ENCODE peak calls at places on chromosomes 7 and 10, in five cellular contexts. P is fibroblast of pulmonary artery, R is cardiac muscle cell, K is left ventricle myocardium superior, L is A549. B is an unnamed sample.

GRCh38 chr10:129888784-129889616 is 75.1 kb downstream of the EBF3 start:
- DNase-seq in P (peak), R (peak), K (peak), L (peak), B (peak)

GRCh38 chr10:78301891-78302738 is 268.5 kb downstream of the RPS24 start:
- DNase-seq in P (no peak), R (no peak), K (no peak), L (peak), B (no peak)

GRCh38 chr7:140397784-140398750 is at the start of gene SLC37A3:
- DNase-seq in P (peak), R (peak), K (peak), L (peak), B (peak)

GRCh38 chr7:49823566-49823965 is 50.1 kb downstream of the VWC2 start:
- DNase-seq in P (no peak), R (no peak), K (no peak), L (no peak), B (no peak)

GRCh38 chr10:121527690-121528089 is 70.6 kb downstream of the FGFR2 start:
- DNase-seq in P (no peak), R (peak), K (no peak), L (no peak), B (no peak)

GRCh38 chr7:42237891-42238531 is 1.0 kb upstream of the GLI3 start:
- DNase-seq in P (peak), R (peak), K (peak), L (no peak), B (no peak)

GRCh38 chr10:3755440-3756359 is 29.3 kb downstream of the KLF6 start:
- DNase-seq in P (peak), R (peak), K (no peak), L (peak), B (no peak)

GRCh38 chr10:112842832-112843360 is 107.2 kb upstream of the TCF7L2 start:
- DNase-seq in P (peak), R (peak), K (no peak), L (no peak), B (no peak)

GRCh38 chr7:179209-179681 is 13.1 kb upstream of the FAM20C start:
- DNase-seq in P (no peak), R (no peak), K (peak), L (no peak), B (no peak)

GRCh38 chr7:151940048-151940845 is 16.0 kb upstream of the GALNTL5 start:
- DNase-seq in P (peak), R (peak), K (peak), L (peak), B (no peak)

GRCh38 chr10:100506596-100507356 is 12.9 kb downstream of the SEC31B start:
- DNase-seq in P (no peak), R (peak), K (no peak), L (peak), B (no peak)

GRCh38 chr7:132966731-132967130 is 115.2 kb downstream of the CHCHD3 start:
- DNase-seq in P (no peak), R (no peak), K (no peak), L (no peak), B (no peak)

GRCh38 chr7:1159933-1160664 is at the start of gene ZFAND2A:
- DNase-seq in P (peak), R (peak), K (peak), L (peak), B (peak)

GRCh38 chr10:36531621-36532020 is 593.8 kb upstream of the ANKRD30A start:
- DNase-seq in P (no peak), R (no peak), K (no peak), L (no peak), B (no peak)

GRCh38 chr10:11345224-11346054 is 266.0 kb downstream of the USP6NL start:
- DNase-seq in P (peak), R (peak), K (no peak), L (peak), B (no peak)

GRCh38 chr7:29561271-29561670 is 2.4 kb upstream of the PRR15 start:
- DNase-seq in P (no peak), R (no peak), K (no peak), L (no peak), B (no peak)

GRCh38 chr7:150322833-150323681 is at the start of the genes ACTR3C and LRRC61:
- DNase-seq in P (no peak), R (peak), K (peak), L (no peak), B (no peak)

GRCh38 chr7:34311591-34311990 is 346.4 kb upstream of the NPSR1 start:
- DNase-seq in P (no peak), R (no peak), K (no peak), L (no peak), B (no peak)

GRCh38 chr7:47751068-47751467 is 169.2 kb upstream of the TNS3 start:
- DNase-seq in P (no peak), R (no peak), K (no peak), L (no peak), B (no peak)

GRCh38 chr10:119502214-119502613 is 40.3 kb downstream of the RGS10 start:
- DNase-seq in P (no peak), R (no peak), K (no peak), L (no peak), B (no peak)

GRCh38 chr10:102815790-102816549 is 21.2 kb downstream of the CYP17A1 start:
- DNase-seq in P (peak), R (peak), K (peak), L (no peak), B (no peak)

GRCh38 chr10:107163904-107164861 is at the start of gene SORCS1:
- DNase-seq in P (no peak), R (no peak), K (peak), L (no peak), B (no peak)

GRCh38 chr7:105487559-105488218 is 34.4 kb downstream of the PUS7 start:
- DNase-seq in P (peak), R (peak), K (no peak), L (peak), B (peak)

GRCh38 chr10:21929070-21929469 is 74.5 kb downstream of the DNAJC1 start:
- DNase-seq in P (no peak), R (no peak), K (no peak), L (no peak), B (no peak)